ENCODE peak calls at places on chromosomes 6 and 20, in six cellular contexts. Z, D, Y, X, E and C are unnamed samples.

GRCh38 chr6:13661647-13662046 is 46.5 kb downstream of the NOL7 start:
- DNase-seq in Z (no peak), D (no peak), Y (no peak), X (no peak), E (no peak), C (no peak)

GRCh38 chr20:63344616-63345327 is 16.4 kb downstream of the CHRNA4 start:
- DNase-seq in Z (no peak), D (no peak), Y (no peak), X (no peak), E (no peak), C (no peak)

GRCh38 chr6:74431873-74432272 is 735.9 kb downstream of the CD109 start:
- DNase-seq in Z (no peak), D (no peak), Y (peak), X (no peak), E (no peak), C (no peak)

GRCh38 chr6:24963887-24964570 is 28.3 kb upstream of the RIPOR2 start:
- DNase-seq in Z (no peak), D (no peak), Y (no peak), X (no peak), E (no peak), C (no peak)

GRCh38 chr6:157305676-157306653 is 17.4 kb downstream of the TMEM242 start:
- DNase-seq in Z (no peak), D (no peak), Y (no peak), X (no peak), E (no peak), C (no peak)

GRCh38 chr6:153790881-153791473 is 248.1 kb upstream of the OPRM1 start:
- DNase-seq in Z (no peak), D (no peak), Y (no peak), X (peak), E (no peak), C (no peak)

GRCh38 chr6:19410477-19410876 is 426.7 kb upstream of the ID4 start:
- DNase-seq in Z (no peak), D (no peak), Y (peak), X (no peak), E (no peak), C (no peak)

GRCh38 chr6:56772737-56773184 is 130.1 kb upstream of the DST start:
- DNase-seq in Z (no peak), D (no peak), Y (peak), X (no peak), E (no peak), C (peak)

GRCh38 chr6:87396595-87397392 is 11.0 kb upstream of the CFAP206 start:
- DNase-seq in Z (no peak), D (no peak), Y (no peak), X (no peak), E (no peak), C (no peak)

GRCh38 chr6:106724848-106725247 is 95.5 kb downstream of the QRSL1 start:
- DNase-seq in Z (no peak), D (no peak), Y (no peak), X (no peak), E (no peak), C (no peak)

GRCh38 chr6:96898241-96898851 is 655 bp upstream of the NDUFAF4 start:
- DNase-seq in Z (no peak), D (no peak), Y (peak), X (no peak), E (no peak), C (no peak)

GRCh38 chr6:134449781-134450180 is 131.9 kb upstream of the SGK1 start:
- DNase-seq in Z (no peak), D (no peak), Y (peak), X (no peak), E (no peak), C (no peak)

GRCh38 chr20:50953821-50954220 is 4.5 kb downstream of the DPM1 start:
- DNase-seq in Z (no peak), D (no peak), Y (no peak), X (no peak), E (no peak), C (no peak)

GRCh38 chr6:127999032-127999431 is 98.2 kb upstream of the THEMIS start:
- DNase-seq in Z (no peak), D (no peak), Y (no peak), X (no peak), E (no peak), C (no peak)

GRCh38 chr6:76885861-76886301 is 577.4 kb downstream of the HTR1B start:
- DNase-seq in Z (no peak), D (no peak), Y (peak), X (no peak), E (no peak), C (no peak)

GRCh38 chr6:3778701-3779573 is 27.4 kb upstream of the PXDC1 start:
- DNase-seq in Z (no peak), D (no peak), Y (no peak), X (no peak), E (no peak), C (no peak)

GRCh38 chr20:4929686-4930397 is 71.5 kb downstream of the SLC23A2 start:
- DNase-seq in Z (no peak), D (no peak), Y (peak), X (no peak), E (no peak), C (no peak)

GRCh38 chr6:148249160-148249559 is 93.5 kb upstream of the SASH1 start:
- DNase-seq in Z (no peak), D (no peak), Y (no peak), X (no peak), E (no peak), C (no peak)

GRCh38 chr20:53948383-53949318 is 121.7 kb downstream of the BCAS1 start:
- DNase-seq in Z (no peak), D (no peak), Y (no peak), X (no peak), E (no peak), C (no peak)

GRCh38 chr6:7264041-7264440 is 49.0 kb downstream of the SSR1 start:
- DNase-seq in Z (no peak), D (no peak), Y (no peak), X (no peak), E (no peak), C (no peak)

GRCh38 chr6:108947114-108947854 is 99.1 kb downstream of the ARMC2 start:
- DNase-seq in Z (peak), D (no peak), Y (peak), X (no peak), E (no peak), C (no peak)

GRCh38 chr20:62696431-62696957 is 12.1 kb upstream of the NTSR1 start:
- DNase-seq in Z (no peak), D (no peak), Y (no peak), X (peak), E (no peak), C (no peak)

GRCh38 chr6:2072450-2072849 is 173.0 kb downstream of the GMDS start:
- DNase-seq in Z (no peak), D (no peak), Y (peak), X (no peak), E (no peak), C (no peak)

GRCh38 chr20:61959301-61959700 is 106.4 kb downstream of the TAF4 start:
- DNase-seq in Z (no peak), D (no peak), Y (no peak), X (no peak), E (no peak), C (peak)

GRCh38 chr6:121403981-121404380 is 31.5 kb upstream of the GJA1 start:
- DNase-seq in Z (no peak), D (no peak), Y (no peak), X (no peak), E (no peak), C (no peak)

GRCh38 chr6:147906361-147906760 is 397.9 kb downstream of the SAMD5 start:
- DNase-seq in Z (no peak), D (no peak), Y (no peak), X (no peak), E (no peak), C (no peak)

GRCh38 chr20:61688411-61688810 is 377.3 kb downstream of the TAF4 start:
- DNase-seq in Z (no peak), D (no peak), Y (no peak), X (no peak), E (no peak), C (no peak)

GRCh38 chr6:43724914-43725642 is 37.5 kb upstream of the MRPS18A start:
- DNase-seq in Z (no peak), D (peak), Y (peak), X (peak), E (peak), C (no peak)

GRCh38 chr20:2299301-2299700 is 3.5 kb downstream of the TGM3 start:
- DNase-seq in Z (peak), D (no peak), Y (no peak), X (no peak), E (no peak), C (no peak)

GRCh38 chr6:152983637-152984386 is 971 bp upstream of the FBXO5 start:
- DNase-seq in Z (peak), D (no peak), Y (peak), X (peak), E (peak), C (peak)

GRCh38 chr6:46215213-46215612 is 44.4 kb upstream of the ENPP5 start:
- DNase-seq in Z (no peak), D (no peak), Y (no peak), X (no peak), E (no peak), C (no peak)

GRCh38 chr6:29809249-29809648 is 18.4 kb upstream of the HLA-G start:
- DNase-seq in Z (no peak), D (no peak), Y (no peak), X (no peak), E (no peak), C (no peak)

GRCh38 chr20:19830351-19830750 is 72.3 kb downstream of the RIN2 start:
- DNase-seq in Z (no peak), D (no peak), Y (peak), X (no peak), E (no peak), C (no peak)

GRCh38 chr6:88220493-88220892 is 54.3 kb upstream of the CNR1 start:
- DNase-seq in Z (no peak), D (no peak), Y (no peak), X (no peak), E (no peak), C (no peak)

GRCh38 chr6:42963855-42964605 is 3.5 kb downstream of the GNMT start:
- DNase-seq in Z (peak), D (no peak), Y (peak), X (peak), E (no peak), C (no peak)

GRCh38 chr6:7697820-7698623 is 27.9 kb upstream of the BMP6 start:
- DNase-seq in Z (no peak), D (no peak), Y (peak), X (no peak), E (no peak), C (no peak)